ENCODE peak calls at places on chromosome 16, in six cellular contexts. U is bronchial epithelial cell, M is activated T-cell treated with anti-CD3 and anti-CD28 coated beads for 4 hours, K is KG1, E is pulmonary artery endothelial cell, P is glutamatergic neuron. V is an unnamed sample.

GRCh38 chr16:3654249-3654991 is at the start of gene DNASE1:
- DNase-seq in U (peak), M (peak), K (peak), E (no peak), P (peak), V (peak)

GRCh38 chr16:74842413-74842812 is 67.8 kb upstream of the FA2H start:
- DNase-seq in U (peak), M (no peak), K (no peak), E (no peak), P (no peak), V (no peak)

GRCh38 chr16:30929167-30929566 is 5.8 kb downstream of the FBXL19 start:
- DNase-seq in U (no peak), M (no peak), K (no peak), E (no peak), P (no peak), V (no peak)

GRCh38 chr16:24322106-24322505 is 66.0 kb downstream of the CACNG3 start:
- DNase-seq in U (no peak), M (no peak), K (no peak), E (no peak), P (peak), V (no peak)

GRCh38 chr16:19066988-19067348 is 446 bp upstream of the COQ7 start:
- DNase-seq in U (no peak), M (no peak), K (no peak), E (no peak), P (no peak), V (no peak)

GRCh38 chr16:54812229-54812628 is 118.4 kb upstream of the IRX5 start:
- DNase-seq in U (peak), M (no peak), K (no peak), E (no peak), P (no peak), V (no peak)

GRCh38 chr16:55528974-55529373 is 20.1 kb downstream of the LPCAT2 start:
- DNase-seq in U (no peak), M (no peak), K (no peak), E (no peak), P (no peak), V (no peak)

GRCh38 chr16:75687361-75687760 is 10.6 kb upstream of the CPHXL2 start:
- DNase-seq in U (no peak), M (no peak), K (no peak), E (no peak), P (no peak), V (no peak)

GRCh38 chr16:19119564-19119963 is 5.8 kb downstream of the ITPRIPL2 start:
- DNase-seq in U (peak), M (no peak), K (no peak), E (no peak), P (no peak), V (no peak)

GRCh38 chr16:9159839-9160550 is 68.6 kb downstream of the HAPSTR1 start:
- DNase-seq in U (peak), M (no peak), K (no peak), E (no peak), P (peak), V (peak)

GRCh38 chr16:1197237-1197866 is 27.7 kb downstream of the TPSG1 start:
- DNase-seq in U (no peak), M (no peak), K (no peak), E (no peak), P (no peak), V (no peak)

GRCh38 chr16:3610698-3611144 is 685 bp downstream of the SLX4 start:
- DNase-seq in U (peak), M (no peak), K (no peak), E (no peak), P (no peak), V (no peak)

GRCh38 chr16:22970191-22970845 is 156.4 kb downstream of the HS3ST2 start:
- DNase-seq in U (no peak), M (no peak), K (no peak), E (no peak), P (peak), V (peak)

GRCh38 chr16:67800252-67801046 is 5.9 kb downstream of the RANBP10 start:
- DNase-seq in U (no peak), M (no peak), K (no peak), E (no peak), P (peak), V (no peak)

GRCh38 chr16:85342348-85342747 is 230.1 kb upstream of the CIBAR2 start:
- DNase-seq in U (no peak), M (no peak), K (no peak), E (no peak), P (no peak), V (no peak)

GRCh38 chr16:66699898-66700297 is 3.4 kb upstream of the CMTM4 start:
- DNase-seq in U (no peak), M (no peak), K (no peak), E (no peak), P (no peak), V (no peak)

GRCh38 chr16:11354733-11355574 is 9.7 kb downstream of the RMI2 start:
- DNase-seq in U (no peak), M (peak), K (peak), E (no peak), P (no peak), V (no peak)

GRCh38 chr16:30658731-30659506 is 688 bp downstream of the FBRS start:
- DNase-seq in U (peak), M (no peak), K (peak), E (peak), P (peak), V (peak)

GRCh38 chr16:89374393-89374948 is 115.9 kb downstream of the ANKRD11 start:
- DNase-seq in U (no peak), M (no peak), K (no peak), E (no peak), P (peak), V (peak)

GRCh38 chr16:87828071-87828971 is 41.0 kb downstream of the SLC7A5 start:
- DNase-seq in U (peak), M (peak), K (no peak), E (no peak), P (no peak), V (no peak)

GRCh38 chr16:70388281-70388680 is 41.6 kb downstream of the DDX19A start:
- DNase-seq in U (no peak), M (no peak), K (no peak), E (no peak), P (no peak), V (no peak)

V was measured in iPS-NIHi11.